ENCODE peak calls at places on chromosome 6, in six cellular contexts. J, H, D, T, F and L are unnamed samples.

GRCh38 chr6:129279343-129280104 is 396.6 kb downstream of the LAMA2 start:
- DNase-seq in D (no peak), J (no peak), H (no peak), T (no peak), F (no peak), L (no peak)

GRCh38 chr6:126753616-126754015 is 364.9 kb upstream of the RSPO3 start:
- DNase-seq in T (no peak), F (no peak), J (no peak), H (no peak), D (no peak), L (no peak)

GRCh38 chr6:119284861-119285521 is 64.6 kb downstream of the MAN1A1 start:
- DNase-seq in T (no peak), D (no peak), J (peak; percentile 54), F (peak; percentile 10), H (peak; percentile 47), L (no peak)

GRCh38 chr6:122749451-122750050 is 30.0 kb upstream of the FABP7 start:
- DNase-seq in T (no peak), D (peak; percentile 14), H (no peak), F (no peak), J (no peak), L (no peak)

GRCh38 chr6:149855741-149856140 is 8.4 kb downstream of the LRP11 start:
- DNase-seq in T (no peak), D (no peak), F (no peak), H (no peak), J (no peak), L (no peak)

GRCh38 chr6:82617648-82618047 is 254.0 kb downstream of the TPBG start:
- DNase-seq in J (no peak), T (no peak), D (peak; percentile 35), H (no peak), F (no peak), L (no peak)

GRCh38 chr6:158642097-158642601 is 2.4 kb downstream of the DYNLT1 start:
- DNase-seq in F (no peak), D (peak; percentile 95), J (no peak), T (no peak), H (peak; percentile 79), L (peak; percentile 52)

GRCh38 chr6:155186052-155186658 is 77.7 kb upstream of the CLDN20 start:
- DNase-seq in J (no peak), F (no peak), D (peak; percentile 30), T (peak; percentile 28), H (no peak), L (no peak)

GRCh38 chr6:16420715-16421461 is 182.5 kb downstream of the GMPR start:
- DNase-seq in F (peak; percentile 67), H (no peak), T (peak; percentile 64), J (no peak), D (peak; percentile 57), L (no peak)

GRCh38 chr6:3911614-3912336 is 62.6 kb downstream of the FAM50B start:
- DNase-seq in H (peak; percentile 40), D (peak; percentile 93), T (no peak), F (no peak), J (peak; percentile 37), L (peak; percentile 77)

GRCh38 chr6:92559611-92560010 is 859.7 kb downstream of the EPHA7 start:
- DNase-seq in F (no peak), J (no peak), H (no peak), D (no peak), T (no peak), L (no peak)

GRCh38 chr6:53728570-53729194 is 63.1 kb upstream of the KLHL31 start:
- DNase-seq in T (peak; percentile 58), F (peak; percentile 55), H (peak; percentile 51), D (peak; percentile 38), J (no peak), L (peak; percentile 78)

GRCh38 chr6:129943637-129944271 is 74.6 kb upstream of the L3MBTL3 start:
- DNase-seq in J (no peak), T (no peak), F (no peak), H (no peak), D (no peak), L (no peak)

GRCh38 chr6:93350774-93351173 is 68.6 kb downstream of the EPHA7 start:
- DNase-seq in H (no peak), J (no peak), D (no peak), T (no peak), F (no peak), L (no peak)

GRCh38 chr6:16249971-16250370 is 11.6 kb downstream of the GMPR start:
- DNase-seq in H (no peak), J (no peak), T (no peak), F (no peak), D (peak; percentile 40), L (no peak)

GRCh38 chr6:111484655-111484974 is 1.6 kb upstream of the REV3L start:
- DNase-seq in D (peak; percentile 22), F (no peak), H (no peak), J (no peak), T (no peak), L (no peak)

GRCh38 chr6:92292067-92292466 is 1127.3 kb downstream of the EPHA7 start:
- DNase-seq in J (no peak), T (no peak), F (no peak), H (no peak), D (no peak), L (no peak)

GRCh38 chr6:153103256-153103655 is 27.8 kb downstream of the RGS17 start:
- DNase-seq in J (no peak), H (peak; percentile 19), F (no peak), T (no peak), D (no peak), L (no peak)

GRCh38 chr6:3324262-3324942 is 65.7 kb downstream of the PSMG4 start:
- DNase-seq in J (no peak), T (peak; percentile 75), H (no peak), F (no peak), D (peak; percentile 98), L (no peak)

GRCh38 chr6:43740321-43740960 is 29.6 kb upstream of the VEGFA start:
- DNase-seq in J (no peak), T (no peak), D (no peak), F (no peak), H (no peak), L (no peak)

DNA sequence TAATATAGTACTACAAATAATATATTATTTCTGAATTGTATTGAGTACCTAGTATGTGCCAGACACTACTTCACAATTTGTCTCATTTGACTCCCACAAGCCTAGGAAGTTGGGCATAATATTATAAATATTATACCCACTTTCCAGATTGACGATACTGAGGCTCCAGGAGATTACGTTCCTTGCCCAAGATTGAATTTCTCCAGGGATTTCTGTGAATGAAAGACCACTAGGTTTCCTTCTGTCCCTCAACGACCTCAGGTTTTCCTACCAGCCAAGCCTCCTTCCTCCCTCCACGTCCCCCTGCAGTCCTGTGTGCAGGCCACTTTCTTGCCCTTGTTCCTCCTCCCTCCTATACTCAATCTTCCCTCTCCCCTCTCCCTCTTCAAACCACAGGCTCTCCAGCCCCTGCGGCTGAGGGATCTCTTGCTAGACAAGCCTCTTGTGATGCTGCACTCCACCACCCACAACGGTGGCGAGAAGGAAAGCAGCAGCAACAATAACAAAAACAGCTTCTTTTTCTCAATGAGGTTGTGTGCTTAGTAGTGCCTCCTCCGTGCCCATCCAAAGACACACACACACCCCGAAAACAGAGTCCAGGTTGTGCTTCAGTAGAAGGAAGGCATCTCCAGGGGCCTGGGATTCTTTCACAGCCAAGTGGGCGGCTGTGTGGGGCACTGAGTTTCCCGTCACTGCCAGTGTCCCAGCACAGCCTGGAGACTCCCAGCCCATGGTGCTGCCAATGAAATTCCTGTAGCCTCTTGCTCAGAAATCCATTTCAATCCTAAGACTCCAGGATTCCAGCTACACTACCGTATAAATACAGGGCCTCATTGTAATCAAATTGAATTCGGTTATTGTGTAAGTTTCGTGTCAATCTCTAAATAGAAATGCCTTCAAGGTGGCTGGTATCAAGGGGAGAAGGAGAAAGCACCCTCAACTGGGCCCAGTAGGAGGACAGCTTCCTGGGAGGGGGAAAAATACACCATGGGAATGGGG is 94.4 kb downstream of the NCR2 start:
- DNase-seq in J (no peak), T (no peak), F (no peak), D (peak; percentile 20), H (no peak), L (no peak)
- TF ChIP-seq CTCF in J (no peak), T (no peak), F (no peak), D (no peak), H (no peak), L (no peak)

GRCh38 chr6:101741474-101742171 is 348.1 kb downstream of the GRIK2 start:
- DNase-seq in H (no peak), D (peak; percentile 2), J (no peak), F (no peak), T (no peak), L (no peak)

GRCh38 chr6:101747711-101748110 is 354.2 kb downstream of the GRIK2 start:
- DNase-seq in H (no peak), D (peak; percentile 26), F (no peak), T (no peak), J (no peak), L (no peak)

DNA sequence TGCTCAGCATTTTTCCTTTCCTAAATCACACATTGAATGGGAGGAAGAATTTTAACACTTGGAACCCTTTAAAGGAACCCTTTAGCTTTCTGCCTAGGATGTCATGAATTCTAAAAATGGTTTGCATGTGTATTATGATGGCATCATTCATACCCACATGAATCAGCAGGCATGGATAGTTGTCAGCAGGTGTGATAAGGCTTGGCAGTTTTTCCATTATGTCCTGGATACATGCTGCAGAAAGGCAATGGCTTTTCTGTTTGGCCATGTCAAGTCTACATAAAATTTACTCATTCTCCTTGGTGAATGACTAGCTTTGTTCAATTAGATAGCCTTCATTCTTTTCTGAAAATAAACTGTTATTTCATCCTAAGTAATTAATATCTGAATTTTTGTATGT is 353.7 kb downstream of the GRIK2 start:
- DNase-seq in D (no peak), J (no peak), H (no peak), T (no peak), F (no peak), L (no peak)
- TF ChIP-seq CTCF in D (no peak), J (no peak), H (no peak), T (no peak), F (no peak), L (no peak)

DNA sequence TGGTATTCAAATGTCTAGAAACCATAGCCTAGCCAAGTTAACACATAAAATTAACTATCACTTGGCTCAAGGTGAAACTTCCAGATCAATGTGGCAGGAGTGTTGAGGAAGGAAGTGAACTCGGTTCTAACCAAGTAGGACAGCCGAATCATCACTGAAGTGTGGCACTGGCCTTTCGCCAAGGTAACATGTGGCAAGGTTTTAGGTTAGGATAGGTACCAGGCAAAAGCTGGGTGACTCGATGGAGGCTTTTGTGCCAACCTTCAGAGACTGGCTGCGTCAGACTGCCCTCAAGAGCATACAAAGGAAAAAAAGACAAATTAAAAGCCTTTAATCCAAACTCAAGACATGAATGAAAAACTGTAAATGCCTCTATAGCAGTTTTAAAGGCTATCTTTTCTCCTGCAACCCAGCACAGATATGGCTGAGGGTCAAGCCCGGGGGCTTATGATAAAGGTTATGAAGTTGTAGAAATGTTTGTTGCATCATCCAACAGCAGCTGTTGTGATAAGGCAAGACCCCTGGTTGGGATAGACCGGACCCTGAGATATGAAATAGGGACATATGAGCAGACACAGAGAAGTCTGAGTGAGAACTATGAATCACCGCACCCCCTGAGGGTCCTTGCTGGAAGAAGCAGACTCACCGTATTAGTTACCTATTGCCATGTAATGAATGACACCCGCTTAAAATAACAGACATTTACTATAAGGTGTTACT is 11.9 kb downstream of the PSMB9 start:
- DNase-seq in H (no peak), T (no peak), J (no peak), F (no peak), D (no peak), L (no peak)
- TF ChIP-seq CTCF in H (no peak), T (no peak), J (no peak), F (no peak), D (no peak), L (no peak)

DNA sequence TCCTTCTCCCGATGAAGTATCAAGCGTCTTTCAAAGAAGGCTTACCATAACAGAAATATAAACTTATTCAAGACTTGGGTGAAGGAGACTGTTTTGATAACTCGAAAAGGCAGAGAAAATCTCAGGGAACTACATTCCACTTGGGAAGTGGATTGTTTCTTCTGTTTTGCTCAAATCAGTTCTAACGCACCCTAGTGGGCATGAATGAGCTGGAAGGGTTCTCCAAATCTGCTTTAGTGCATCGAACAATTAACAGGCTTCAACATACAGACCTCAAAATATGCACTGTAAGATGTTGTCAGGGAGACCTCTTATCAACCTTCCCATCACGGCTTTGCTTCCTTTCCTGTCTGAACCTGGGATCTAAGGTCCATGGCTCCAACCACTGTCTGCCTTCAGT is 392.5 kb downstream of the CD83 start:
- DNase-seq in J (no peak), H (no peak), D (no peak), F (no peak), T (no peak), L (no peak)
- TF ChIP-seq CTCF in J (no peak), H (peak; percentile 28), D (peak; percentile 16), F (no peak), T (no peak), L (no peak)